ENCODE peak calls at places on chromosomes 1 and 21, in eight cellular contexts. D is endodermal cell; T is effector memory CD4-positive, alpha-beta T cell; H is heart left ventricle; V is A673; K is heart right ventricle; I is mesenchymal stem cell; L is AG04450. B is an unnamed sample.

GRCh38 chr1:17112076-17112475 is 7.2 kb downstream of the PADI2 start:
- DNase-seq in D (no peak), T (no peak), H (no peak), V (no peak), K (no peak), I (no peak), L (no peak), B (no peak)

GRCh38 chr1:38126970-38127369 is 80.4 kb upstream of the POU3F1 start:
- DNase-seq in D (no peak), T (no peak), H (no peak), V (no peak), K (no peak), I (no peak), L (no peak), B (no peak)

GRCh38 chr1:24875976-24876609 is 54.0 kb downstream of the RUNX3 start:
- DNase-seq in D (peak; percentile 49), T (no peak), H (no peak), V (no peak), K (no peak), I (no peak), L (no peak), B (no peak)

GRCh38 chr1:222709700-222710153 is 2.6 kb downstream of the AIDA start:
- DNase-seq in D (no peak), T (no peak), H (no peak), V (no peak), K (no peak), I (no peak), L (no peak), B (no peak)

GRCh38 chr1:162398999-162399580 is 12.8 kb downstream of the SH2D1B start:
- DNase-seq in D (no peak), T (no peak), H (no peak), V (peak; percentile 78), K (no peak), I (no peak), L (no peak), B (no peak)

GRCh38 chr1:189619682-189620332 is 857.9 kb downstream of the BRINP3 start:
- DNase-seq in D (no peak), T (no peak), H (no peak), V (peak; percentile 67), K (no peak), I (peak; percentile 3), L (peak; percentile 64), B (no peak)

GRCh38 chr1:162913345-162913744 is 52.4 kb upstream of the CCDC190 start:
- DNase-seq in D (no peak), T (no peak), H (no peak), V (no peak), K (no peak), I (no peak), L (no peak), B (no peak)

GRCh38 chr21:43916076-43916475 is 51.1 kb downstream of the AGPAT3 start:
- DNase-seq in D (no peak), T (no peak), H (no peak), V (no peak), K (no peak), I (no peak), L (no peak), B (no peak)

GRCh38 chr1:175373786-175374623 is 181.4 kb upstream of the KIAA0040 start:
- DNase-seq in D (peak; percentile 92), T (no peak), H (no peak), V (peak; percentile 51), K (no peak), I (peak; percentile 44), L (no peak), B (no peak)

GRCh38 chr1:163056832-163057231 is 12.3 kb upstream of the RGS4 start:
- DNase-seq in D (no peak), T (no peak), H (no peak), V (peak; percentile 64), K (no peak), I (peak; percentile 65), L (no peak), B (no peak)

GRCh38 chr1:162903246-162903645 is 42.3 kb upstream of the CCDC190 start:
- DNase-seq in D (no peak), T (no peak), H (no peak), V (no peak), K (no peak), I (no peak), L (no peak), B (no peak)

GRCh38 chr1:244751271-244751895 is 84.1 kb upstream of the COX20 start:
- DNase-seq in D (no peak), T (no peak), H (no peak), V (no peak), K (no peak), I (no peak), L (no peak), B (no peak)

GRCh38 chr1:219081943-219082925 is 91.4 kb upstream of the LYPLAL1 start:
- DNase-seq in D (no peak), T (no peak), H (no peak), V (no peak), K (no peak), I (no peak), L (no peak), B (no peak)

GRCh38 chr1:181181792-181182585 is 93.5 kb downstream of the IER5 start:
- DNase-seq in D (peak; percentile 52), T (no peak), H (no peak), V (no peak), K (no peak), I (no peak), L (no peak), B (no peak)

GRCh38 chr1:167517535-167518330 is 596 bp downstream of the CD247 start:
- DNase-seq in D (no peak), T (peak; percentile 85), H (no peak), V (no peak), K (peak; percentile 20), I (no peak), L (no peak), B (no peak)

GRCh38 chr1:165152727-165153126 is 203.8 kb downstream of the LMX1A start:
- DNase-seq in D (peak; percentile 81), T (no peak), H (no peak), V (no peak), K (no peak), I (no peak), L (no peak), B (no peak)

GRCh38 chr1:166703726-166704220 is 135.5 kb upstream of the POGK start:
- DNase-seq in D (no peak), T (no peak), H (no peak), V (no peak), K (no peak), I (no peak), L (no peak), B (no peak)

DNA sequence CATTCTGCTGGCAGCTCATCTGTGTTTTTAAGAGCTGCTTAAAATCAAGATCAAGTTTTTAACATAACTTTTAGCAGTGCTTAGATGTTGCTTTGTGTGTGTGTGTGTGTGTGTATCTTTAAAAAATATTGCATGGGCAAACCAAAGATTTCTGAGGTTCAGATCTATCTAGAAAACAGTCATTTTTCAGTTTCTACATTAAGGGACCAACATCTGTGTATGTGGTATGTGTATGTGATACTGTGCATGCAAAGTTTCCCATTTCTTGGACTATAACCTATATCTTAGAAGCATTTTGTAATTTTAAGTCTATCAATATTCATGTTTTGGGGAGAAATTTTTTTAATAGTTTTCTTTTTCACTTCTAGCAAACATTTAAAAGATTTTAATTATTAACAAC is 31.9 kb downstream of the CHRM3 start:
- DNase-seq in D (no peak), T (no peak), H (no peak), V (no peak), K (no peak), I (no peak), L (no peak), B (no peak)
- H3K27ac ChIP-seq in D (no peak overlapping the region), T (no peak overlapping the region), H (no peak overlapping the region), V (no peak overlapping the region), K (no peak overlapping the region), I (no peak overlapping the region), L (no peak overlapping the region), B (no peak overlapping the region)

GRCh38 chr1:192158181-192158580 is at the start of gene RGS18:
- DNase-seq in D (no peak), T (no peak), H (no peak), V (peak; percentile 30), K (no peak), I (peak; percentile 81), L (no peak), B (no peak)
- H3K4me3 ChIP-seq in D (no peak within 1 kb of the TSS), T (no peak within 1 kb of the TSS), H (peak within 1 kb of the TSS; percentile 18), V (no peak within 1 kb of the TSS), K (no peak within 1 kb of the TSS), I (no peak within 1 kb of the TSS), L (no peak within 1 kb of the TSS), B (peak within 1 kb of the TSS; percentile 11)

GRCh38 chr1:155277896-155278688 is 829 bp downstream of the HCN3 start:
- DNase-seq in D (peak; percentile 100), T (peak; percentile 67), H (peak; percentile 56), V (peak; percentile 64), K (peak; percentile 48), I (peak; percentile 46), L (no peak), B (no peak)

GRCh38 chr1:155282488-155283086 is 5.3 kb downstream of the HCN3 start:
- DNase-seq in D (no peak), T (no peak), H (no peak), V (no peak), K (no peak), I (no peak), L (no peak), B (no peak)

GRCh38 chr1:155277070-155277895 is at the start of gene HCN3:
- DNase-seq in D (peak; percentile 100), T (peak; percentile 87), H (peak; percentile 98), V (peak; percentile 98), K (peak; percentile 98), I (peak; percentile 95), L (peak; percentile 85), B (peak; percentile 89)

GRCh38 chr1:155273134-155273982 is at the start of gene CLK2:
- DNase-seq in D (peak; percentile 99), T (peak; percentile 86), H (peak; percentile 98), V (peak; percentile 99), K (peak; percentile 98), I (peak; percentile 93), L (peak; percentile 78), B (peak; percentile 80)

GRCh38 chr1:155278689-155279160 is 1.5 kb downstream of the HCN3 start:
- DNase-seq in D (no peak), T (no peak), H (no peak), V (no peak), K (no peak), I (no peak), L (no peak), B (no peak)
- H3K27ac ChIP-seq in D (no peak overlapping the region), T (no peak overlapping the region), H (no peak overlapping the region), V (no peak overlapping the region), K (no peak overlapping the region), I (no peak overlapping the region), L (no peak overlapping the region), B (no peak overlapping the region)

GRCh38 chr21:34513109-34513675 is 1.2 kb upstream of the KCNE1 start:
- DNase-seq in D (no peak), T (no peak), H (no peak), V (no peak), K (no peak), I (peak; percentile 41), L (no peak), B (no peak)

GRCh38 chr21:34511154-34511553 is 856 bp downstream of the KCNE1 start:
- DNase-seq in D (no peak), T (no peak), H (no peak), V (no peak), K (no peak), I (peak; percentile 66), L (no peak), B (no peak)

GRCh38 chr21:34509151-34509550 is 2.9 kb downstream of the KCNE1 start:
- DNase-seq in D (no peak), T (no peak), H (no peak), V (no peak), K (no peak), I (no peak), L (no peak), B (no peak)

GRCh38 chr21:34511787-34512451 is at the start of gene KCNE1:
- DNase-seq in D (no peak), T (no peak), H (peak; percentile 50), V (no peak), K (peak; percentile 28), I (no peak), L (no peak), B (no peak)

GRCh38 chr21:34510148-34511142 is 1.6 kb downstream of the KCNE1 start:
- DNase-seq in D (peak; percentile 94), T (no peak), H (peak; percentile 87), V (peak; percentile 64), K (peak; percentile 84), I (peak; percentile 78), L (no peak), B (peak; percentile 27)
- H3K4me3 ChIP-seq in D (no peak overlapping the region), T (no peak overlapping the region), H (no peak overlapping the region), V (no peak overlapping the region), K (no peak overlapping the region), I (no peak overlapping the region), L (no peak overlapping the region), B (peak overlapping the region; percentile 8)